ENCODE peak calls at places on chromosomes 11 and 22, in six cellular contexts. W is WTC11, Q is tibial artery, I is body of pancreas, J is GM12865, S is spleen. V is an unnamed sample.

GRCh38 chr11:78040691-78041379 is 17.8 kb upstream of the KCTD14 start:
- DNase-seq in W (no peak), Q (no peak), I (no peak), J (no peak), S (no peak), V (peak)

GRCh38 chr22:35384567-35384966 is 3.7 kb downstream of the HMOX1 start:
- DNase-seq in W (no peak), Q (no peak), I (no peak), J (no peak), S (no peak), V (no peak)

GRCh38 chr11:66547662-66548009 is 933 bp downstream of the ACTN3 start:
- DNase-seq in W (peak), Q (no peak), I (no peak), J (no peak), S (no peak), V (no peak)

GRCh38 chr22:50622723-50623327 is 5.1 kb downstream of the ARSA start:
- DNase-seq in W (no peak), Q (no peak), I (peak), J (no peak), S (peak), V (no peak)

GRCh38 chr11:68525930-68526329 is 65.4 kb downstream of the PPP6R3 start:
- DNase-seq in W (no peak), Q (no peak), I (no peak), J (no peak), S (no peak), V (no peak)

GRCh38 chr11:64644348-64645242 is 53.6 kb downstream of the SLC22A12 start:
- DNase-seq in W (peak), Q (no peak), I (no peak), J (no peak), S (no peak), V (peak)

GRCh38 chr11:1150769-1151365 is 6.9 kb upstream of the MUC5AC start:
- DNase-seq in W (no peak), Q (peak), I (no peak), J (no peak), S (no peak), V (no peak)

GRCh38 chr11:107898270-107898669 is 30.0 kb upstream of the RAB39A start:
- DNase-seq in W (no peak), Q (no peak), I (peak), J (peak), S (no peak), V (no peak)

GRCh38 chr11:130871616-130872015 is 44.7 kb downstream of the SNX19 start:
- DNase-seq in W (no peak), Q (no peak), I (no peak), J (no peak), S (no peak), V (no peak)

GRCh38 chr11:98365185-98365584 is 655.6 kb upstream of the CNTN5 start:
- DNase-seq in W (no peak), Q (no peak), I (no peak), J (no peak), S (no peak), V (no peak)

GRCh38 chr22:29083576-29084566 is 11.0 kb downstream of the KREMEN1 start:
- DNase-seq in W (no peak), Q (no peak), I (no peak), J (peak), S (peak), V (no peak)

GRCh38 chr22:36323182-36323854 is 64.4 kb downstream of the MYH9 start:
- DNase-seq in W (no peak), Q (peak), I (peak), J (no peak), S (no peak), V (no peak)

GRCh38 chr11:87456499-87456898 is 418.8 kb downstream of the TMEM135 start:
- DNase-seq in W (no peak), Q (no peak), I (no peak), J (no peak), S (no peak), V (no peak)

GRCh38 chr11:103070142-103070541 is 21.8 kb downstream of the DCUN1D5 start:
- DNase-seq in W (no peak), Q (no peak), I (no peak), J (no peak), S (no peak), V (no peak)

GRCh38 chr22:48720662-48721393 is 1106.8 kb downstream of the BRD1 start:
- DNase-seq in W (no peak), Q (peak), I (no peak), J (no peak), S (peak), V (no peak)

GRCh38 chr11:18471995-18472394 is 16.3 kb downstream of the LDHAL6A start:
- DNase-seq in W (no peak), Q (no peak), I (no peak), J (peak), S (no peak), V (peak)

GRCh38 chr11:33895752-33896137 is 3.9 kb upstream of the LMO2 start:
- DNase-seq in W (no peak), Q (no peak), I (no peak), J (no peak), S (no peak), V (no peak)

GRCh38 chr11:110518809-110519514 is 89.2 kb downstream of the FDX1 start:
- DNase-seq in W (no peak), Q (no peak), I (no peak), J (no peak), S (no peak), V (no peak)

GRCh38 chr11:114317738-114318137 is 21.5 kb downstream of the NNMT start:
- DNase-seq in W (peak), Q (peak), I (no peak), J (no peak), S (no peak), V (no peak)
- TF ChIP-seq CTCF in W (no peak), Q (peak), I (no peak), J (no peak), S (no peak), V (no peak)

GRCh38 chr11:13019313-13019712 is 10.2 kb downstream of the RASSF10 start:
- DNase-seq in W (no peak), Q (no peak), I (no peak), J (no peak), S (no peak), V (no peak)
- TF ChIP-seq CTCF in W (no peak), Q (no peak), I (no peak), J (no peak), S (no peak), V (no peak)

GRCh38 chr22:45831394-45831793 is 145.6 kb downstream of the WNT7B start:
- DNase-seq in W (no peak), Q (no peak), I (no peak), J (no peak), S (no peak), V (no peak)
- TF ChIP-seq CTCF in W (no peak), Q (no peak), I (no peak), J (peak), S (no peak), V (no peak)

DNA sequence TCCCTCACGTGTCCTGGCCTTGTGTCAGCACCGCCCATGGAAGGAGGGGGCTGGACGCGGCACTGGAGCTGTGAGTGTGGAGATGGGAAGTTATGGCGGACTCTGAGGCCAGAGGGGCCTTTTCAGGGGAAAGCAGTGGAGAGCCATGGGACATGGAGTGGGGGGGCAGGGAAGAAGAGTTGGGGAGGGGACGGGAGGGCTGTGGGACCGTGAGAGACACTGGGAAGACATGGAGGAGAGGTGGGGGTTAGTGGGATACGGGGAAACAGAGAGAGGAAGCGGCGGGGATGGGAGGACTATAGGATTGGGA is 58.2 kb downstream of the FBXO7 start:
- DNase-seq in W (no peak), Q (no peak), I (no peak), J (no peak), S (peak), V (no peak)
- TF ChIP-seq CTCF in W (no peak), Q (no peak), I (no peak), J (no peak), S (no peak), V (no peak)

GRCh38 chr11:125935056-125935455 is 10.8 kb upstream of the VSIG10L2 start:
- DNase-seq in W (no peak), Q (no peak), I (no peak), J (no peak), S (no peak), V (no peak)
- TF ChIP-seq CTCF in W (no peak), Q (no peak), I (no peak), J (no peak), S (no peak), V (no peak)

DNA sequence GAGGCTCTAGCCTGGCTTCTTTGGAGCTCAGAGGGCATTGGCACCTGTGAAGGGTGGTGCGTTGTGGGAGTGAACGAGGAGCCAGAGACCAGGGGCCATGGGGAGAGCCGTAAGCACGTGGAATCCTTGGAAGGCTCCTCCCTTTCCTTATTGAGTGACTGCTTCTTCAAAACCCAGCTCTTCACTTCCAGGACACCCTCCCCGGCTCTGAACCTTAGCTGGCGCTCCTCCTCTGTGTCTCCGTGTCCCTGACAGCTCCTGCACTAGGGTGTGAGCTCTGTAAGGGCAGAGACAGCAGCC is 26.3 kb downstream of the POLR3H start:
- DNase-seq in W (no peak), Q (no peak), I (no peak), J (no peak), S (no peak), V (no peak)
- TF ChIP-seq CTCF in W (no peak), Q (no peak), I (no peak), J (no peak), S (peak), V (no peak)

V was measured in activated CD8-positive, alpha-beta T cell treated with anti-CD3 and anti-CD28 coated beads for 36 hours.